ENCODE peak calls at places on chromosome 3, in seven cellular contexts. B, E, A, Q, Z, O and P are unnamed samples.

GRCh38 chr3:139954146-139954545 is 19.2 kb downstream of the CLSTN2 start:
- DNase-seq in Z (no peak), A (no peak), B (no peak), Q (no peak), E (no peak), O (no peak), P (no peak)

GRCh38 chr3:153138267-153139210 is 23.5 kb upstream of the RAP2B start:
- DNase-seq in Q (peak; percentile 62), B (peak; percentile 86), A (peak; percentile 90), E (peak; percentile 52), Z (no peak), O (peak; percentile 89), P (no peak)

GRCh38 chr3:135980343-135980742 is 14.8 kb downstream of the PPP2R3A start:
- DNase-seq in Q (no peak), E (no peak), Z (no peak), A (no peak), B (no peak), O (no peak), P (no peak)

GRCh38 chr3:159775372-159775961 is 213.2 kb upstream of the IL12A start:
- DNase-seq in B (peak; percentile 63), E (no peak), Q (no peak), A (no peak), O (peak; percentile 61), Z (no peak), P (peak; percentile 14)

GRCh38 chr3:149934524-149934923 is 36.2 kb downstream of the PFN2 start:
- DNase-seq in Q (peak; percentile 74), O (peak; percentile 46), B (peak; percentile 43), A (no peak), E (no peak), Z (no peak), P (no peak)

GRCh38 chr3:196903740-196904139 is 36.0 kb downstream of the SENP5 start:
- DNase-seq in A (no peak), O (no peak), B (no peak), Q (no peak), E (no peak), Z (no peak), P (no peak)

GRCh38 chr3:61771976-61772375 is 210.6 kb downstream of the PTPRG start:
- DNase-seq in Z (no peak), Q (peak; percentile 18), B (peak; percentile 3), O (no peak), A (no peak), E (no peak), P (no peak)

GRCh38 chr3:176430244-176430893 is 766.9 kb downstream of the TBL1XR1 start:
- DNase-seq in Q (no peak), Z (no peak), A (peak; percentile 34), B (peak; percentile 36), O (peak; percentile 13), E (no peak), P (peak; percentile 10)

GRCh38 chr3:197926418-197926817 is 23.6 kb upstream of the RPL35A start:
- DNase-seq in A (no peak), O (no peak), E (no peak), Z (no peak), Q (no peak), B (no peak), P (no peak)

GRCh38 chr3:195255571-195256501 is 15.1 kb downstream of the XXYLT1 start:
- DNase-seq in Z (no peak), B (no peak), A (no peak), E (no peak), O (no peak), Q (no peak), P (no peak)

GRCh38 chr3:71152039-71152891 is 431.3 kb downstream of the FOXP1 start:
- DNase-seq in E (no peak), O (no peak), B (no peak), Q (no peak), A (no peak), Z (no peak), P (no peak)

GRCh38 chr3:16599694-16600093 is 5.5 kb downstream of the DAZL start:
- DNase-seq in A (no peak), Z (no peak), Q (no peak), O (no peak), B (no peak), E (no peak), P (no peak)

GRCh38 chr3:54783611-54784010 is 144.2 kb downstream of the LRTM1 start:
- DNase-seq in A (no peak), Z (no peak), O (peak; percentile 65), Q (no peak), B (no peak), E (no peak), P (no peak)

GRCh38 chr3:123678108-123678511 is 93.3 kb upstream of the HACD2 start:
- DNase-seq in E (no peak), O (peak; percentile 85), A (no peak), Z (no peak), Q (peak; percentile 66), B (peak; percentile 86), P (no peak)

GRCh38 chr3:62374375-62374876 is 1.1 kb upstream of the FEZF2 start:
- DNase-seq in E (no peak), O (no peak), A (no peak), Q (no peak), B (peak; percentile 14), Z (no peak), P (no peak)

GRCh38 chr3:105429034-105429762 is 62.5 kb downstream of the ALCAM start:
- DNase-seq in Z (no peak), Q (no peak), A (no peak), O (no peak), E (no peak), B (no peak), P (no peak)

GRCh38 chr3:194009019-194009418 is 126.9 kb upstream of the HES1 start:
- DNase-seq in O (no peak), E (no peak), B (no peak), A (no peak), Q (no peak), Z (no peak), P (no peak)

GRCh38 chr3:10404876-10405275 is 84.0 kb upstream of the SEC13 start:
- DNase-seq in B (no peak), O (no peak), Z (no peak), E (no peak), Q (no peak), A (no peak), P (no peak)

GRCh38 chr3:126527006-126527405 is 3.1 kb downstream of the CHST13 start:
- DNase-seq in B (no peak), O (no peak), Z (no peak), A (no peak), Q (no peak), E (peak; percentile 41), P (no peak)

GRCh38 chr3:64270143-64270542 is 44.9 kb upstream of the PRICKLE2 start:
- DNase-seq in B (no peak), Z (no peak), E (no peak), A (no peak), Q (no peak), O (no peak), P (no peak)

GRCh38 chr3:13853978-13854296 is 25.9 kb downstream of the WNT7A start:
- DNase-seq in Q (no peak), B (no peak), E (no peak), A (peak; percentile 85), O (no peak), Z (no peak), P (no peak)

GRCh38 chr3:146166450-146167222 is 5.7 kb upstream of the PLOD2 start:
- DNase-seq in O (peak; percentile 58), Q (peak; percentile 78), E (no peak), B (peak; percentile 72), A (no peak), Z (no peak), P (no peak)

GRCh38 chr3:159770998-159771397 is 217.6 kb upstream of the IL12A start:
- DNase-seq in B (no peak), Q (no peak), A (no peak), Z (no peak), E (no peak), O (no peak), P (no peak)

DNA sequence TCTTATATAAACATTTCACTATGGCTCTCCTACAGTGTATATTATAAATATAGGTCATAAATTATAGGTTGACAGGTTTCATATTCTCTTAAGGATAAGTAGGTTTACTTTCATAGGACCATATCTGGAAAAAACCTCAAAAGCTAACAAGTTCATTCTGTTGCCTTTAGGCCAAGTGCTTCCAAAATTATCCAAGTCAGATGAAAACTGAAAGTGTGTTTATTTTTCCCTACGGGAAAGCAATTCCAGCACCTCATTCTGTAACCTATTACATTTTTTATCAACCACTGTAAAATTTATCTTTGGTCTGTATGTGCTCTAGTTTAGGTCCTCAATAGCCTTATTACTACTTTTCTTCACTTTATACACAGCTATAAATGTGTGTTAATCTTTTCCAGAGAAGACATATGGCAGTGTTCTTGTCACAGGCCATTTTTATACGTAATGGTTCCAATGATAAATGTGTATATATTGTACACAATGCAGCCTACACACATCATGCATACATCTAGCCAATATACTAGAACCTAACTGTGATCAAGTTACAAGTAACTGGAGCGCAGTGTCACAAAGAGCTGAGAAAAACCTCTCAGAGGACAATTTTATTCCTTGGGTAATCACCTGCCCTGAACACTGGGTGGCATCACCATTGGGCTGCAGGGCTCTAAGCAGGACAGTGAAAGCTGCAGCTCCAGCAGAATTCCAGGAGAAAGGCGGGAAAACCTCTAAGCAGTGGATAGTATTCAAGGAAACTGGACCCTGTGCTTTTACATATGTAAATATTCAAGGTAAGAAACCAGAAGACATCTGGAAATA is 251.3 kb downstream of the CTNNB1 start:
- DNase-seq in Q (no peak), B (no peak), A (no peak), E (no peak), Z (no peak), O (no peak), P (no peak)
- TF ChIP-seq CTCF in Q (no peak), B (peak; percentile 38), A (no peak), E (no peak), Z (peak; percentile 22), O (no peak), P (no peak)

GRCh38 chr3:31654998-31655397 is 122.3 kb downstream of the STT3B start:
- DNase-seq in A (no peak), E (no peak), Q (no peak), B (no peak), Z (no peak), O (no peak), P (no peak)
- TF ChIP-seq CTCF in A (no peak), E (no peak), Q (no peak), B (no peak), Z (no peak), O (no peak), P (no peak)

GRCh38 chr3:67791620-67792019 is 137.2 kb upstream of the SUCLG2 start:
- DNase-seq in Q (no peak), Z (no peak), E (no peak), O (no peak), B (no peak), A (no peak), P (no peak)

GRCh38 chr3:67788396-67788795 is 134.0 kb upstream of the SUCLG2 start:
- DNase-seq in E (no peak), B (no peak), O (no peak), Z (no peak), A (no peak), Q (no peak), P (no peak)

DNA sequence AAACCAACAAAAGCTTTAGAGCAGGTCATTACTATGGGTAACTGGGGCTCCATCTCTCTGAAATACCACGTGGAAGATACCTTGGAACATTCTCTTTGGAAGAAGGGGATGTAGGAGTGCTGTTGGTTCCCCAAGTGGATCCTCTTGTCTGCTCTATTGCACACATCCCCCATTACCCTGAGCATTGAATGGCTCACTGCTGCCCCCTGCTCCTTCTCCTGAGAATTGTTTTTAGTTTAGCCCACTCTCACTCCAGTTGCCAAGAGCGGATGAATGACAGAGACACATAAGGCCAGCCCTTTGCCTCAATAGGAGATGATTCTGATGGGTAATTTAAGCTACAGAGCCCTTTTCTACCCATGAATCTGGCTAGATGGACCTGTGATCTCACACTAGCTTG is 135.6 kb upstream of the SUCLG2 start:
- DNase-seq in O (no peak), Q (peak; percentile 47), B (peak; percentile 65), Z (peak; percentile 48), A (peak; percentile 23), E (no peak), P (peak; percentile 53)
- TF ChIP-seq CTCF in O (peak; percentile 71), Q (peak; percentile 80), B (peak; percentile 87), Z (peak; percentile 66), A (peak; percentile 46), E (peak; percentile 45), P (peak; percentile 66)

GRCh38 chr3:142175478-142175877 is 26.1 kb upstream of the TFDP2 start:
- DNase-seq in Q (no peak), A (no peak), Z (no peak), B (no peak), O (no peak), E (no peak), P (no peak)
- TF ChIP-seq CTCF in Q (no peak), A (no peak), Z (no peak), B (no peak), O (no peak), E (no peak), P (no peak)